ENCODE peak calls at places on chromosome 20, in four cellular contexts. R, O, M and U are unnamed samples.

GRCh38 chr20:24779166-24779565 is 169.9 kb upstream of the CST7 start:
- DNase-seq in O (no peak), R (no peak), M (no peak), U (no peak)

GRCh38 chr20:32336918-32337347 is 21.2 kb upstream of the ASXL1 start:
- DNase-seq in O (no peak), M (no peak), R (no peak), U (no peak)

GRCh38 chr20:59242714-59243626 is 57.4 kb upstream of the EDN3 start:
- DNase-seq in O (no peak), M (no peak), R (no peak), U (no peak)

GRCh38 chr20:47243906-47244305 is 112.6 kb downstream of the ZMYND8 start:
- DNase-seq in O (no peak), R (no peak), M (no peak), U (peak)

GRCh38 chr20:3168079-3168828 is 5.1 kb downstream of the LZTS3 start:
- DNase-seq in R (no peak), M (no peak), O (no peak), U (peak)

GRCh38 chr20:57514273-57514751 is 10.6 kb downstream of the CTCFL start:
- DNase-seq in R (peak), M (no peak), O (peak), U (peak)

GRCh38 chr20:4012631-4013030 is 2.7 kb downstream of the RNF24 start:
- DNase-seq in R (no peak), M (no peak), O (no peak), U (no peak)

GRCh38 chr20:61891476-61891875 is 174.2 kb downstream of the TAF4 start:
- DNase-seq in R (no peak), M (no peak), O (peak), U (no peak)

GRCh38 chr20:21183722-21184121 is 57.8 kb downstream of the KIZ start:
- DNase-seq in M (no peak), O (no peak), R (no peak), U (no peak)

GRCh38 chr20:51532577-51533191 is 9.8 kb downstream of the NFATC2 start:
- DNase-seq in R (no peak), M (no peak), O (peak), U (no peak)

GRCh38 chr20:46605181-46605580 is 46.1 kb downstream of the SLC13A3 start:
- DNase-seq in R (no peak), O (no peak), M (no peak), U (no peak)

GRCh38 chr20:21812384-21812783 is 106.9 kb downstream of the PAX1 start:
- DNase-seq in O (no peak), M (no peak), R (no peak), U (no peak)

GRCh38 chr20:60013296-60014142 is 55.3 kb downstream of the CDH26 start:
- DNase-seq in M (no peak), R (no peak), O (no peak), U (no peak)

GRCh38 chr20:45987108-45987780 is 15.2 kb upstream of the ZNF335 start:
- DNase-seq in O (peak), M (peak), R (peak), U (peak)

GRCh38 chr20:25306991-25307903 is 59.4 kb downstream of the PYGB start:
- DNase-seq in M (no peak), O (no peak), R (no peak), U (no peak)

GRCh38 chr20:45320948-45321595 is 13.0 kb upstream of the MATN4 start:
- DNase-seq in O (no peak), R (no peak), M (no peak), U (no peak)

GRCh38 chr20:60340232-60340631 is 382.0 kb downstream of the CDH26 start:
- DNase-seq in O (no peak), M (no peak), R (no peak), U (no peak)

GRCh38 chr20:57680934-57681914 is 28.6 kb downstream of the PMEPA1 start:
- DNase-seq in R (no peak), O (no peak), M (no peak), U (no peak)

GRCh38 chr20:44750081-44750805 is 4.6 kb downstream of the KCNK15 start:
- DNase-seq in O (no peak), M (no peak), R (no peak), U (no peak)

GRCh38 chr20:4036351-4036750 is 21.0 kb upstream of the RNF24 start:
- DNase-seq in M (no peak), O (no peak), R (no peak), U (no peak)

GRCh38 chr20:1792274-1792673 is 102.9 kb upstream of the SIRPA start:
- DNase-seq in R (no peak), O (no peak), M (no peak), U (no peak)